ENCODE peak calls at places on chromosomes 1 and 21, in four cellular contexts. W, F, B and J are unnamed samples.

GRCh38 chr1:152189657-152190442 is 30.8 kb upstream of the RPTN start:
- DNase-seq in W (peak; percentile 48), F (peak; percentile 61), B (peak; percentile 44), J (peak; percentile 43)

GRCh38 chr1:193537266-193538003 is 351.0 kb upstream of the B3GALT2 start:
- DNase-seq in W (peak; percentile 15), F (no peak), B (no peak), J (peak; percentile 42)

GRCh38 chr1:185152187-185152767 is 4.5 kb downstream of the TRMT1L start:
- DNase-seq in W (no peak), F (peak; percentile 17), B (no peak), J (no peak)

GRCh38 chr1:232629250-232630046 is 485 bp downstream of the SIPA1L2 start:
- DNase-seq in W (peak; percentile 12), F (no peak), B (peak; percentile 56), J (no peak)

GRCh38 chr1:236844499-236845271 is 49.6 kb downstream of the MTR start:
- DNase-seq in W (no peak), F (peak; percentile 72), B (no peak), J (no peak)

GRCh38 chr1:235128453-235129328 is at the start of gene TOMM20:
- DNase-seq in W (peak; percentile 89), F (peak; percentile 97), B (peak; percentile 98), J (peak; percentile 92)

GRCh38 chr1:172699111-172699510 is 40.2 kb downstream of the FASLG start:
- DNase-seq in W (peak; percentile 50), F (peak; percentile 50), B (no peak), J (peak; percentile 64)

GRCh38 chr1:194004146-194004545 is 817.7 kb upstream of the B3GALT2 start:
- DNase-seq in W (no peak), F (no peak), B (no peak), J (no peak)

GRCh38 chr21:17925900-17926299 is 106.7 kb upstream of the C21orf91 start:
- DNase-seq in W (no peak), F (peak; percentile 7), B (no peak), J (no peak)